ENCODE peak calls at places on chromosome 1, in ten cellular contexts. B, R, W, C, J, G, X, U, L and H are unnamed samples.
A peak's percentile ranks its signal among the peaks of the same experiment; 100 is the strongest.

GRCh38 chr1:38310079-38310478 is 263.5 kb upstream of the POU3F1 start:
- DNase-seq in X (no peak), R (no peak), G (no peak), J (no peak), W (peak; percentile 85), C (no peak), B (no peak), U (no peak), L (no peak), H (no peak)

GRCh38 chr1:67214420-67215174 is 48.3 kb downstream of the IL23R start:
- DNase-seq in B (peak; percentile 28), X (peak; percentile 37), L (no peak), C (peak; percentile 17), G (no peak), U (peak; percentile 40), J (no peak), W (peak; percentile 48), R (no peak), H (no peak)

GRCh38 chr1:153791856-153792253 is 16.6 kb downstream of the SLC27A3 start:
- DNase-seq in R (no peak), U (peak; percentile 69), J (no peak), W (no peak), B (no peak), L (no peak), C (no peak), X (peak; percentile 41), G (no peak), H (peak; percentile 28)

GRCh38 chr1:197859024-197859423 is 43.4 kb upstream of the C1orf53 start:
- DNase-seq in U (no peak), B (no peak), W (no peak), R (no peak), J (no peak), G (no peak), X (peak; percentile 23), L (no peak), C (no peak), H (no peak)

GRCh38 chr1:19488136-19488535 is 2.8 kb upstream of the CAPZB start:
- DNase-seq in W (no peak), R (no peak), G (no peak), J (no peak), B (no peak), C (peak; percentile 68), U (no peak), X (peak; percentile 62), L (no peak), H (no peak)

GRCh38 chr1:200095057-200095577 is 67.6 kb downstream of the NR5A2 start:
- DNase-seq in X (no peak), G (no peak), U (no peak), L (no peak), B (no peak), W (no peak), C (no peak), R (no peak), J (no peak), H (no peak)

GRCh38 chr1:203040518-203041275 is 14.4 kb downstream of the PPFIA4 start:
- DNase-seq in X (no peak), W (no peak), B (no peak), C (no peak), G (no peak), J (no peak), U (no peak), R (no peak), L (no peak), H (no peak)

GRCh38 chr1:6869002-6869380 is 83.7 kb downstream of the CAMTA1 start:
- DNase-seq in W (no peak), J (no peak), B (no peak), X (no peak), R (no peak), G (no peak), L (no peak), U (no peak), C (no peak), H (no peak)

GRCh38 chr1:79646885-79647284 is 640.4 kb upstream of the ADGRL4 start:
- DNase-seq in X (no peak), G (no peak), B (no peak), L (no peak), U (no peak), J (no peak), R (no peak), W (no peak), C (no peak), H (no peak)

GRCh38 chr1:203057831-203058673 is 27.8 kb downstream of the MYOG start:
- DNase-seq in X (no peak), W (no peak), G (no peak), J (no peak), R (no peak), B (no peak), L (no peak), C (no peak), U (no peak), H (no peak)

GRCh38 chr1:201740609-201741231 is 88.2 kb upstream of the IPO9 start:
- DNase-seq in R (no peak), C (no peak), B (no peak), X (peak; percentile 44), G (no peak), L (no peak), U (no peak), W (no peak), J (no peak), H (no peak)

GRCh38 chr1:208230668-208231529 is 13.3 kb downstream of the PLXNA2 start:
- DNase-seq in R (no peak), B (no peak), C (no peak), U (no peak), J (no peak), W (no peak), X (no peak), G (peak; percentile 73), L (no peak), H (no peak)

GRCh38 chr1:107981277-107981676 is 16.3 kb upstream of the VAV3 start:
- DNase-seq in J (no peak), W (no peak), R (no peak), B (no peak), U (no peak), L (no peak), G (no peak), C (no peak), X (no peak), H (no peak)

GRCh38 chr1:3171761-3172160 is 102.8 kb downstream of the PRDM16 start:
- DNase-seq in L (no peak), X (no peak), B (no peak), U (no peak), G (no peak), R (no peak), J (no peak), C (no peak), W (no peak), H (no peak)
- H3K4me3 ChIP-seq in L (no peak overlapping the region), X (no peak overlapping the region), B (no peak overlapping the region), U (no peak overlapping the region), G (no peak overlapping the region), R (no peak overlapping the region), J (no peak overlapping the region), C (no peak overlapping the region), W (no peak overlapping the region), H (no peak overlapping the region)

GRCh38 chr1:1003618-1004419 is 3.9 kb upstream of the HES4 start:
- DNase-seq in J (no peak), U (no peak), X (no peak), B (no peak), C (peak; percentile 14), R (no peak), W (peak; percentile 46), L (peak; percentile 20), G (no peak), H (no peak)
- H3K27ac ChIP-seq in J (no peak overlapping the region), U (no peak overlapping the region), X (no peak overlapping the region), B (no peak overlapping the region), C (no peak overlapping the region), R (no peak overlapping the region), W (no peak overlapping the region), L (no peak overlapping the region), G (no peak overlapping the region), H (no peak overlapping the region)

DNA sequence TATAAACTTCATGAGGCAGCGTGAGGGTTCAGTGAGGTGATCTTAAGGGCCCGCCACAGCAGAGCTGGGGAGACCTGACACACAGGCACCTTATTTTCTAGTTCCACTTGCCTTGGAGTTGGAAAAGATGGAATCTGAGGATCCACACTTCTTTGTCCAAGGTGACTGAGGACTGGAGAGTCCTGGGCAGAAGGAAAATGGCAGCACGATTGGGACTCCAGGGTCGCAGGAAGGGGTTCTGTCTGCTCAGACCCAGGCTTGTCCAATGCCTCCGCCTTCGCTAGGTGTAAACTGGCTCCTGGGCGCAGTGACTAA is 1.3 kb downstream of the GALE start:
- DNase-seq in W (no peak), R (no peak), G (no peak), L (no peak), X (no peak), J (no peak), B (no peak), C (no peak), U (no peak), H (no peak)
- H3K4me3 ChIP-seq in W (peak overlapping the region; percentile 80), R (peak overlapping the region; percentile 89), G (peak overlapping the region; percentile 94), L (no peak overlapping the region), X (no peak overlapping the region), J (peak overlapping the region; percentile 90), B (peak overlapping the region; percentile 70), C (no peak overlapping the region), U (peak overlapping the region; percentile 86), H (peak overlapping the region; percentile 74)

GRCh38 chr1:111515291-111516007 is 12.0 kb upstream of the ADORA3 start:
- DNase-seq in B (no peak), W (no peak), G (peak; percentile 79), J (no peak), X (peak; percentile 65), U (peak; percentile 27), C (peak; percentile 76), L (peak; percentile 84), R (peak; percentile 82), H (no peak)
- H3K27ac ChIP-seq in B (no peak overlapping the region), W (no peak overlapping the region), G (peak overlapping the region; percentile 84), J (peak overlapping the region; percentile 85), X (no peak overlapping the region), U (no peak overlapping the region), C (peak overlapping the region; percentile 80), L (peak overlapping the region; percentile 87), R (peak overlapping the region; percentile 86), H (no peak overlapping the region)